ENCODE peak calls at places on chromosomes 4 and X, in five cellular contexts. K is psoas muscle, F is lung, Z is heart left ventricle, I is A673. C is an unnamed sample. For H3K4me1, the result is how much of the 10 kb centered on the place peaks cover.

GRCh38 chrX:87941841-87942240 is 424.2 kb downstream of the KLHL4 start:
- DNase-seq in K (no peak), F (no peak), I (no peak), Z (no peak), C (no peak)

GRCh38 chr4:107719211-107719926 is 665 bp downstream of the PAPSS1 start:
- DNase-seq in K (peak), I (no peak), Z (no peak), F (no peak), C (no peak)

GRCh38 chr4:153655928-153656327 is 28.2 kb upstream of the TLR2 start:
- DNase-seq in K (peak), Z (no peak), F (peak), I (no peak), C (peak)

GRCh38 chr4:68954126-68954525 is 2.5 kb upstream of the UGT2A3 start:
- DNase-seq in I (no peak), F (no peak), Z (no peak), K (no peak), C (no peak)

GRCh38 chr4:8688041-8688907 is 95.7 kb downstream of the CPZ start:
- DNase-seq in I (peak), Z (no peak), F (no peak), K (no peak), C (peak)

GRCh38 chr4:6381571-6382123 is 90.8 kb downstream of the PPP2R2C start:
- DNase-seq in F (no peak), Z (no peak), I (no peak), K (peak), C (no peak)

GRCh38 chr4:55364691-55365346 is 18.8 kb downstream of the SRD5A3 start:
- DNase-seq in F (no peak), K (no peak), Z (no peak), I (no peak), C (no peak)

GRCh38 chr4:24657768-24658617 is 73.6 kb upstream of the DHX15 start:
- DNase-seq in F (peak), K (no peak), Z (no peak), I (peak), C (peak)

GRCh38 chr4:101418055-101418454 is 70.7 kb upstream of the PPP3CA start:
- DNase-seq in I (no peak), K (no peak), Z (no peak), F (no peak), C (no peak)

GRCh38 chr4:61575796-61576195 is 375.7 kb downstream of the ADGRL3 start:
- DNase-seq in I (no peak), F (no peak), Z (no peak), K (no peak), C (no peak)

GRCh38 chr4:113094802-113095201 is 45.3 kb downstream of the ANK2 start:
- DNase-seq in I (peak), K (no peak), Z (no peak), F (no peak), C (no peak)

GRCh38 chr4:7854697-7855370 is 84.8 kb downstream of the AFAP1 start:
- DNase-seq in I (no peak), K (no peak), Z (no peak), F (no peak), C (no peak)

GRCh38 chrX:16832301-16832700 is 37.9 kb downstream of the RBBP7 start:
- DNase-seq in I (no peak), F (no peak), K (no peak), Z (no peak), C (no peak)

GRCh38 chr4:37601527-37601926 is 84.6 kb downstream of the RELL1 start:
- DNase-seq in I (no peak), K (no peak), F (no peak), Z (no peak), C (no peak)

GRCh38 chr4:158444621-158445020 is 77.1 kb upstream of the RXFP1 start:
- DNase-seq in F (no peak), I (no peak), Z (no peak), K (no peak), C (no peak)

GRCh38 chr4:2141762-2142520 is 82.8 kb downstream of the NAT8L start:
- DNase-seq in Z (no peak), I (peak), F (no peak), K (no peak), C (no peak)

GRCh38 chrX:23228454-23228853 is 106.2 kb upstream of the PTCHD1 start:
- DNase-seq in K (no peak), F (no peak), Z (no peak), I (peak), C (no peak)

GRCh38 chr4:123159479-123159878 is 237.1 kb upstream of the NUDT6 start:
- DNase-seq in I (no peak), Z (no peak), K (no peak), F (no peak), C (no peak)

GRCh38 chrX:1385251-1385794 is 6.6 kb downstream of the SLC25A6 start:
- DNase-seq in F (no peak), Z (no peak), K (peak), I (no peak), C (no peak)

GRCh38 chr4:74228691-74229640 is 71.0 kb downstream of the MTHFD2L start:
- DNase-seq in I (peak), K (peak), F (peak), Z (peak), C (peak)

GRCh38 chr4:172802041-172802440 is 366.6 kb upstream of the GALNT7 start:
- DNase-seq in F (no peak), Z (no peak), K (no peak), I (no peak), C (no peak)

GRCh38 chr4:61162116-61162515 is 38.0 kb upstream of the ADGRL3 start:
- DNase-seq in I (no peak), K (no peak), Z (no peak), F (no peak), C (no peak)

GRCh38 chr4:16858275-16858752 is 40.1 kb downstream of the LDB2 start:
- DNase-seq in I (no peak), F (no peak), K (no peak), Z (peak), C (no peak)

GRCh38 chr4:89001647-89002518 is 55.1 kb downstream of the FAM13A start:
- DNase-seq in F (no peak), K (no peak), Z (no peak), I (no peak), C (no peak)

GRCh38 chrX:139094671-139095592 is 383.4 kb upstream of the FGF13 start:
- DNase-seq in Z (no peak), I (no peak), K (no peak), F (no peak), C (no peak)

GRCh38 chr4:89056292-89056952 is 563 bp downstream of the FAM13A start:
- DNase-seq in I (no peak), F (no peak), K (no peak), Z (no peak), C (peak)

GRCh38 chr4:148790691-148791090 is 348.5 kb upstream of the NR3C2 start:
- DNase-seq in K (no peak), I (no peak), Z (no peak), F (no peak), C (no peak)

GRCh38 chrX:68415289-68415688 is 18.0 kb downstream of the OPHN1 start:
- DNase-seq in F (no peak), K (peak), I (no peak), Z (peak), C (peak)

GRCh38 chrX:32893751-32894150 is 317.6 kb downstream of the DMD start:
- DNase-seq in F (no peak), I (no peak), Z (no peak), K (peak), C (no peak)

GRCh38 chr4:48653217-48654014 is 126.7 kb downstream of the FRYL start:
- DNase-seq in K (peak), F (no peak), I (peak), Z (peak), C (peak)

GRCh38 chr4:76950052-76950845 is 697 bp downstream of the SEPTIN11 start:
- DNase-seq in Z (peak), F (peak), K (peak), I (peak), C (peak)

DNA sequence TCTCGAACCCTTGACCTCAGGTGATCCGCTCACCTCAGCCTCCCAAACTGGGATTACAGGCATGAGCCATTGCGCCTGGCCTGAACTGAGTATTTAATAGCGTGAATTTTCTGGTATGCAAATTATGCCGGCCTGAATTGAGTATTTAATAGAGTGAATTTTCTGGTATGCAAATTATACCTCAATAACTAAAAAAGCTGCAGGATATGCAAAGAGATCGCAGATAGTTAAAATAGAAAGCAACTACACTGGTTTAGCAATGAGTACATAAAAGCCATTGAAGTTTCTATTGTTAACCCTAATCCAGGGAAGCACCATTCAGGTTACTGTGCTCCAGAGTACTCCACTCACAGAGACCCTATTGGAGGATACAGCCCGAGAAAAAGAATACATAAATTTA is 22.8 kb downstream of the FBXW7 start:
- DNase-seq in I (no peak), F (no peak), K (no peak), Z (no peak), C (no peak)
- H3K4me1 ChIP-seq in I (under half), F (under half), K (under half), Z (under half), C (under half)

DNA sequence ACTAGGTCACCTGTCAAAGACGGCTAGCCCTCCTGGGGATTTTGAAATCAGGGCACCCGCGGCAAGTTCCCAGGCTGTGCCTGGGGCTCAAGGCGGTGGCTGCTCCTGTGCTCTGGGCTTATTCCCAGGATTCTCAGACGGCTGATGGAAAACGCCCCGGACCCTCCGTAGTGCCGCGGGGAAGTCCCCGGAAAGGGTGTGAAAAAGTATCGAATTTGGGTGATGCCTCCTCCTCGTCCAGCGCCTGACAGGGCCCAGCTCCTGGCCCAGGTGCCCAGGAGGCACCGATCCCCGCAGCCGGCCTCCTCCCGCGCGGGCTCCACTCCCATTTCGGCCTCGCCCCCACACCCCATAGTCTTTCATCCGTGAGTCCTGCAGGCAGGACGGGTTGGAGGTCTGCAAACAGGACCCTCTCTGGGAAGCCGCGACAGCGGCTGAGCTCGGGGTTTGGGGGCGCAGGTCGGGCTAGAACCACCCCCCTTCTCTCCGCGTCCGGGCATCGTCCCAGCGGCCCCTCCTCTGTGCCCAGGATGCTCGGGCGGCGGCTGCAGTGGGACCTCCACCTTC is 1.1 kb upstream of the NSG1 start:
- DNase-seq in Z (no peak), F (no peak), K (peak), I (no peak), C (no peak)
- H3K4me3 ChIP-seq in Z (peak), F (no peak), K (no peak), I (peak), C (peak)

GRCh38 chr4:3851211-3851610 is 85.0 kb downstream of the ADRA2C start:
- DNase-seq in F (no peak), Z (no peak), K (no peak), I (peak), C (no peak)

GRCh38 chr4:3849140-3849539 is 83.0 kb downstream of the ADRA2C start:
- DNase-seq in K (no peak), I (no peak), Z (no peak), F (no peak), C (no peak)

GRCh38 chr4:3851881-3852280 is 85.7 kb downstream of the ADRA2C start:
- DNase-seq in I (peak), Z (no peak), F (no peak), K (no peak), C (no peak)

GRCh38 chr4:3848323-3848722 is 82.1 kb downstream of the ADRA2C start:
- DNase-seq in Z (no peak), I (no peak), F (no peak), K (no peak), C (no peak)

GRCh38 chr4:3850128-3850527 is 83.9 kb downstream of the ADRA2C start:
- DNase-seq in Z (no peak), I (no peak), F (no peak), K (no peak), C (no peak)
- H3K27ac ChIP-seq in Z (no peak), I (no peak), F (no peak), K (no peak), C (no peak)

GRCh38 chrX:19765628-19766027 is 121.8 kb downstream of the SH3KBP1 start:
- DNase-seq in K (no peak), Z (no peak), F (no peak), I (no peak), C (no peak)
- H3K4me1 ChIP-seq in K (under half), Z (under half), F (under half), I (under half), C (under half)

DNA sequence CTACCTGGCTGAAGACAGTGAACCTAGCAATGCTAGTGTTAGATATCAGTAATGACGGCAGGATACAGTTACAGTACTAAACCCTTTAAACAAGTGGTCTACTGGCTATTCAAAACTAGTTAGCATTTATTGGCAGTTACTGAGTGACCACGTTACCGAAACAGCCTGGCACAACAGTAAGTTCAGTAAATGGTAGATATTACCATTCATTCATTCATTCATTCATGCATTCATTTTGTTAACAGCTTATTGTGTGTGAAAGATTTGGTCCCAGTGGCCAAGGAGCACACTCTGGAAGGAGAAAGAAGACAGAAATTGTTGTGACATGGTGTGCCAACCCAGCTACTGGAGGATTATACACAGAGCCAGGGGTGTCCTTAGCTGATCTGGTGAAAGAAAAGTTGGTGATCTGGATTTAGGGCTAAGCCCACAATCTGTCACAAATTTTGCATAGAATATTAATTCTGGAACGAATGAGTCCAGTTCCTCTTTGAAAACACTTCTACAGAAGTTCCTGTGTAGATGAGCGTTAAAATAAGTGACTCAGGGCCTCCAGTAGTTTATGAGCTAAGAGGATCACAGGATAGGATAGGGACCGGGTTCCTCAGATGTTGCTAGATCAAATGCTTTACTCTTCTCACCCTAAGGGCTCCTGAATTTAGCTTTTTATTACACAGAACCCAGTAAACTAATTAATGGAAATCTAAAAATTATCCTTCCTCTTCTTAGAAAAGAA is 179.1 kb downstream of the CBR4 start:
- DNase-seq in I (peak), Z (no peak), K (no peak), F (no peak), C (no peak)
- H3K4me3 ChIP-seq in I (peak), Z (peak), K (peak), F (no peak), C (peak)

DNA sequence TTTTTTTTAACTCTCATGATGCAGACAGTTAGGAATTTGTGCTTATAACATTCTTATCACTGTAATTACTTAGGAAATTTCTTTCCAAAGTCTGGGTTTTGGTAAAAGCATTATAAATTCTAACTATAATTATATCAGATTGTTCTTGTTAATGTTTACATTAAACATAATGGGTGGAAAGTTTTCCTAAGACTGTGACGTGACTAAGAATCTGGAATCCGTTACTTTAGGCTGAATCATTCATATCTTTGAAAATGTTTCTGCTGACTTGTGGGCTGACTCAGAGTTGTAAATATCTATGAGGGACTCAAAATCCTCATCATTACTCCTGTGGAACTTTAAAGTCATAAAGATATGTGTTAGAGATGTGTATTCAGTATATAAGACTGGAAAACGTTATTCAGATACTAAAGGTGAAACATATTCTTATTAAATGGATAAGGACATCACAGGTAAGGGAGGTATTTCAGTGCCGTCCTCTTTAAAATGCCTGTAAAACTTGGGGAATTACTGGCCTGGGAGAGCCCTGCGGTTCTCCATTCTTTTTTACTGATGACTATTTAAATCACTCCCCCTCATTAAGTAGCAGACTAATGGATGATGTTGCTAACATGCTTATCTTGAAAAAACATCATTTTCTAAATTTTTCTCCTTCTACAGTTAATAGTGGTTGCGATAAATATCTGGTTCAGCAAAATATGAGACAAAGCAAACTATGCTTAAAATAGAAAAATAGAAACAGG is 159.0 kb downstream of the DCLK2 start:
- DNase-seq in F (no peak), K (no peak), I (peak), Z (no peak), C (no peak)
- H3K27ac ChIP-seq in F (no peak), K (no peak), I (no peak), Z (no peak), C (peak)